ENCODE peak calls at places on chromosomes 12 and 14, in seven cellular contexts. J is retinal pigment epithelial cell; U is CD4-positive, alpha-beta memory T cell; W is adrenal gland; C is astrocyte of the spinal cord; X is bronchial epithelial cell; L is AG10803. Z is an unnamed sample.

GRCh38 chr14:63357841-63358240 is 39.1 kb upstream of the GPHB5 start:
- DNase-seq in J (no peak), U (no peak), W (no peak), C (no peak), X (no peak), L (no peak), Z (no peak)

GRCh38 chr14:75572104-75572503 is 6.3 kb upstream of the FLVCR2 start:
- DNase-seq in J (no peak), U (no peak), W (no peak), C (no peak), X (no peak), L (no peak), Z (no peak)

GRCh38 chr14:100303179-100303578 is 3.1 kb downstream of the SLC25A29 start:
- DNase-seq in J (no peak), U (no peak), W (no peak), C (no peak), X (no peak), L (no peak), Z (no peak)

GRCh38 chr14:23147676-23148075 is 28.6 kb upstream of the CEBPE start:
- DNase-seq in J (peak), U (no peak), W (peak), C (peak), X (peak), L (peak), Z (peak)

GRCh38 chr12:55847603-55848329 is 5.0 kb upstream of the MMP19 start:
- DNase-seq in J (no peak), U (no peak), W (peak), C (peak), X (peak), L (peak), Z (peak)

GRCh38 chr12:130832561-130833209 is 6.4 kb downstream of the STX2 start:
- DNase-seq in J (peak), U (no peak), W (peak), C (peak), X (peak), L (peak), Z (peak)

GRCh38 chr14:61153914-61154545 is 127.1 kb downstream of the TMEM30B start:
- DNase-seq in J (no peak), U (no peak), W (no peak), C (peak), X (no peak), L (no peak), Z (no peak)

GRCh38 chr12:124792961-124793441 is 70.7 kb downstream of the SCARB1 start:
- DNase-seq in J (peak), U (no peak), W (no peak), C (peak), X (no peak), L (peak), Z (peak)

GRCh38 chr12:67433393-67434175 is 164.4 kb downstream of the CAND1 start:
- DNase-seq in J (peak), U (no peak), W (no peak), C (peak), X (peak), L (peak), Z (peak)

GRCh38 chr12:51189790-51190355 is 16.9 kb upstream of the TFCP2 start:
- DNase-seq in J (no peak), U (no peak), W (no peak), C (no peak), X (no peak), L (no peak), Z (no peak)

GRCh38 chr12:88665051-88665450 is 84.8 kb upstream of the KITLG start:
- DNase-seq in J (no peak), U (no peak), W (no peak), C (peak), X (peak), L (peak), Z (peak)

GRCh38 chr12:126425264-126425663 is 1360.0 kb downstream of the AACS start:
- DNase-seq in J (no peak), U (no peak), W (no peak), C (no peak), X (no peak), L (no peak), Z (no peak)

GRCh38 chr14:90060312-90060964 is 1.4 kb upstream of the KCNK13 start:
- DNase-seq in J (no peak), U (peak), W (peak), C (peak), X (peak), L (peak), Z (peak)

GRCh38 chr12:1544991-1545700 is 49.2 kb downstream of the FBXL14 start:
- DNase-seq in J (no peak), U (no peak), W (peak), C (no peak), X (peak), L (peak), Z (peak)

GRCh38 chr14:104091061-104091926 is 5.8 kb downstream of the ASPG start:
- DNase-seq in J (no peak), U (no peak), W (no peak), C (no peak), X (no peak), L (no peak), Z (no peak)

GRCh38 chr14:55274760-55275159 is 3.5 kb downstream of the FBXO34 start:
- DNase-seq in J (no peak), U (no peak), W (no peak), C (peak), X (peak), L (peak), Z (peak)

GRCh38 chr12:58629376-58629775 is 290.9 kb downstream of the LRIG3 start:
- DNase-seq in J (no peak), U (no peak), W (no peak), C (no peak), X (peak), L (no peak), Z (peak)

GRCh38 chr12:22467190-22467589 is 77.2 kb downstream of the C2CD5 start:
- DNase-seq in J (no peak), U (no peak), W (no peak), C (peak), X (no peak), L (peak), Z (peak)

GRCh38 chr14:24113379-24113800 is 1.2 kb upstream of the DCAF11 start:
- DNase-seq in J (no peak), U (no peak), W (no peak), C (no peak), X (no peak), L (no peak), Z (no peak)

GRCh38 chr12:74816398-74817175 is 279.0 kb downstream of the ATXN7L3B start:
- DNase-seq in J (no peak), U (no peak), W (no peak), C (no peak), X (no peak), L (no peak), Z (no peak)

GRCh38 chr12:49428652-49429549 is 61.6 kb downstream of the SPATS2 start:
- DNase-seq in J (no peak), U (no peak), W (no peak), C (peak), X (peak), L (peak), Z (peak)

GRCh38 chr12:16094437-16094836 is 183.0 kb downstream of the SLC15A5 start:
- DNase-seq in J (no peak), U (no peak), W (no peak), C (no peak), X (no peak), L (no peak), Z (no peak)

GRCh38 chr14:67668559-67668958 is 5.9 kb downstream of the VTI1B start:
- DNase-seq in J (no peak), U (no peak), W (no peak), C (no peak), X (no peak), L (no peak), Z (no peak)

GRCh38 chr12:49524660-49525324 is 14.0 kb upstream of the KCNH3 start:
- DNase-seq in J (no peak), U (no peak), W (peak), C (no peak), X (no peak), L (no peak), Z (no peak)

GRCh38 chr12:14950982-14951746 is 10.2 kb downstream of the ARHGDIB start:
- DNase-seq in J (no peak), U (no peak), W (peak), C (no peak), X (peak), L (no peak), Z (no peak)

GRCh38 chr12:15689751-15690191 is 99.4 kb downstream of the EPS8 start:
- DNase-seq in J (no peak), U (no peak), W (no peak), C (no peak), X (peak), L (no peak), Z (no peak)

GRCh38 chr14:101502761-101503392 is 58.4 kb upstream of the DIO3 start:
- DNase-seq in J (no peak), U (no peak), W (peak), C (no peak), X (no peak), L (no peak), Z (no peak)

GRCh38 chr12:124379938-124380754 is 85.3 kb downstream of the RFLNA start:
- DNase-seq in J (no peak), U (no peak), W (peak), C (peak), X (peak), L (peak), Z (peak)

GRCh38 chr14:62694075-62694474 is 351.2 kb downstream of the KCNH5 start:
- DNase-seq in J (peak), U (no peak), W (no peak), C (peak), X (peak), L (peak), Z (peak)

GRCh38 chr14:23284654-23285529 is 1.0 kb downstream of the HOMEZ start:
- DNase-seq in J (no peak), U (peak), W (no peak), C (no peak), X (peak), L (no peak), Z (no peak)

GRCh38 chr12:55996715-55997534 is at the start of gene SUOX:
- DNase-seq in J (peak), U (no peak), W (peak), C (peak), X (peak), L (peak), Z (peak)

GRCh38 chr12:25590021-25590721 is 37.1 kb upstream of the LMNTD1 start:
- DNase-seq in J (no peak), U (no peak), W (no peak), C (no peak), X (no peak), L (no peak), Z (peak)

DNA sequence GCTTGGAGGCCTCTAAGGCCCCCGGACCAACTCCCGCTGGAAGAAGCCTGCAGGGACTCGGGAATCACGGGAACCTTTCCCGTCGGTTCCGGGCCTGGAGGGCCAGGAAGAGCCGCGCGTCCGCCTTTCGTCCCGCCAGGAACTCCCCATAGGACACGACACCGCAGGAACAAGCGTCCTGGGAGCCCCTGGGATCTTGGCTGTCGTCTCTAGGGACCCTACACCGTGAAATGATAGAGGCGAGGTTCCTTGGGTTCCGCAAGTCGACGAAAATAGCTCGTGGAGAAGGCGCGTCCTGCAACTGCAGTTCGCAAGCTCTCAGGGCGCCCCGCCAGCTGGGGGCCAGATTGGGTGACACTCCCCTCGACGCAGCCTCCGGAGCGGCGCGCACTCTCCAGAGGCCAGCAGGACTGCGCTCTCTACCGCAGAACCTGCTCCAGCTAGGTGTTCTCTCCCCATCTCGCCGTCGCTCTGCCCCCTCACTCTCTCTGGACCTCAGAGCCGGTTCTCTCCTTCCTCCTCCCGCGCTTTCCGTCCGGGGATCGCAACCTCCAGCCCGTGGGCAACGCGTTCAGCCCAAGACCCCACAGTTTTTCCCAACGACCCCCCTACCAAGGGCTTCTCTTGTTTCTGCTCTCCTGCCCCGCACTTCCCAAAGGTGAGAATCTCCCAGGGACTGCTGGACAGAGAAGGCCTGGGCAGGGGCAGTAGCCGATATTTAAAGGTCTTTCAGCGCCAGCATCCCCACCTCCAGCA is 776 bp downstream of the BMP4 start:
- DNase-seq in J (no peak), U (no peak), W (peak), C (peak), X (no peak), L (no peak), Z (peak)
- H3K4me3 ChIP-seq in J (peak), U (peak), W (no peak), C (peak), X (peak), L (no peak), Z (peak)

DNA sequence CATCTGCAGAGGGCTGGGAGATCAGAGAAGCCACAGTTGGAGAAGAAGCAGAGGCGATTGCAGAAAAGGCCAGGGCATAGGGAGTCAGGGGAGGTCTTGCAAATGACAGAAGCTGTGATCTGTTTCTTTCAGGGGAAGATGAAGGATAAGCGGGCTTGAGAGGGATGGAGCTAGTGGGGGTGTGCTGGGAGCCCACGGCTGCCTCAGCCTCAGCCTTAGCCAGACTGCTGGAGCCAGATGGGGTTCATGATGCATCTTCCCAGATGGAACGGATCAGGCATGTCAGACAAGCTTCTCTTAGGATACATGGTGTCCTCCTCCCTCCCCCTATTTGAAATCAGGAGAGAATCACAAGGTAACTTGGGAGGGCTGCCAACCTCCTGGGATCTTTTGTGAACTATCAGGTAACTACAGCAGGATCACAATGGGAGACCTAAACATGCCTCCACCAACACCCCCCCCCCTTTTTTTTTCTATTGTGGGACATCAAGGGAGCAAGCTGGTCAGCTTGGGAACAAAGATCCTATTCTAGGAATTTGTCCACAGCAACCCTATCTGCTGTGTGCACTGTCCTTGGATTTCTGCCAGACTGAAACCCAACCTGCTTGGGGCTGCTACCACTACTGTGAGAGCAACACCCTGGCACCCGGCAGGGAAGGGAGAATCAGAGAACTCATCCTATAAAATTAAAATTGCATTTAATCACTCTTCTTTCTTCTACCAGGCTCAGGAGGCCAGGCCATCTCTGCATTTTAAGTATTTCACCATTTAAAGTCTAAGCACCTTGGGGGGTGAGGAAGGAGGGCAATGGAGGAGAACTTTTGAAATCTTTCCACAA is 10.7 kb upstream of the ATP2A2 start:
- DNase-seq in J (no peak), U (no peak), W (peak), C (peak), X (peak), L (peak), Z (peak)
- H3K4me3 ChIP-seq in J (no peak), U (no peak), W (no peak), C (no peak), X (no peak), L (peak), Z (no peak)

GRCh38 chr12:9975614-9976013 is 4.4 kb downstream of the CLEC12A start:
- DNase-seq in J (no peak), U (no peak), W (no peak), C (no peak), X (no peak), L (no peak), Z (no peak)

GRCh38 chr12:9969673-9970072 is 1.5 kb upstream of the CLEC12A start:
- DNase-seq in J (no peak), U (no peak), W (no peak), C (no peak), X (no peak), L (no peak), Z (no peak)

GRCh38 chr12:9971158-9971557 is at the start of gene CLEC12A:
- DNase-seq in J (no peak), U (no peak), W (no peak), C (no peak), X (no peak), L (peak), Z (no peak)

DNA sequence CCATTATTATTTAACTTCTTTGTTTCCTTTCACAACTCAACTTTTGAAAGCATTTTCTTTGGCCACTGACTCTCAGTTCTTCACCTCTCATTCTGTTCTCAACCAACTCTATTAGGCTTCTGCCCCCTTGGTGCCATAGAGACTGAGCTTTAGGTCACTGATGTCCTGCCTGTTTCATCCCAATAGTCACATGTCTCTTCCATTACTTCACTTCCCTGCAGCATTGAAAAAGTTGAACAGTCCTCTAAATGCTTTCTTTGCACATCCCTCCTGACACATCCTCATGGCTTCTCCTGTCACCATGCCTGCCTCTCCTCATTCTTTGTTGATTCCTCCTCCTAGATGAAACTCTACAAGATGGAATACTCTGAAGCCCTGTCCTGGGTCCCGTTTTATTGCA is 2.7 kb downstream of the CLEC12A start:
- DNase-seq in J (no peak), U (no peak), W (no peak), C (no peak), X (no peak), L (no peak), Z (no peak)
- H3K4me3 ChIP-seq in J (no peak), U (no peak), W (no peak), C (no peak), X (no peak), L (no peak), Z (no peak)

GRCh38 chr12:116358850-116359761 is 81.6 kb upstream of the MED13L start:
- DNase-seq in J (peak), U (peak), W (peak), C (peak), X (peak), L (peak), Z (peak)
- H3K4me3 ChIP-seq in J (no peak), U (peak), W (no peak), C (no peak), X (no peak), L (peak), Z (peak)

DNA sequence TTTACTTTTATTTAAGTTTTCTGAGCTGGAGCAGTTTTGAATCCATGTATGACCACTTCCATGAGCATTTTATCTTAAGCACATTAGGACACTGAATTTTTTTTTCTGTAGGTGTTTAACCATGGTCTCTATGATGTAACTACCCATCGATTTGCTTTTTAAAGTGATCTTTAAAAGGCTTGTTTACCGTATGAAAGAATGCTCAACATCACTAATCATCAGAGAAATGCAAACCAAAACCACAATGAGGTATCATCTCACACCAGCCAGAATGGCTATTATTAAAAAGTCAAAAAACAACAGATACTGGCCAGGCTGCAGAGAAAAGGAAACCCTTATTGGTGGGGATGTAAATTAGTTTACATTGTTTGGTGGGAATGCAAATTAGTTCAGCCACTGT is 23.0 kb downstream of the GLRX5 start:
- DNase-seq in J (no peak), U (no peak), W (no peak), C (no peak), X (no peak), L (no peak), Z (no peak)
- H3K4me3 ChIP-seq in J (no peak), U (no peak), W (no peak), C (no peak), X (no peak), L (no peak), Z (no peak)

GRCh38 chr12:132430838-132431826 is 58.8 kb upstream of the FBRSL1 start:
- DNase-seq in J (no peak), U (no peak), W (no peak), C (no peak), X (no peak), L (no peak), Z (no peak)
- H3K4me3 ChIP-seq in J (no peak), U (peak), W (no peak), C (no peak), X (no peak), L (no peak), Z (no peak)

DNA sequence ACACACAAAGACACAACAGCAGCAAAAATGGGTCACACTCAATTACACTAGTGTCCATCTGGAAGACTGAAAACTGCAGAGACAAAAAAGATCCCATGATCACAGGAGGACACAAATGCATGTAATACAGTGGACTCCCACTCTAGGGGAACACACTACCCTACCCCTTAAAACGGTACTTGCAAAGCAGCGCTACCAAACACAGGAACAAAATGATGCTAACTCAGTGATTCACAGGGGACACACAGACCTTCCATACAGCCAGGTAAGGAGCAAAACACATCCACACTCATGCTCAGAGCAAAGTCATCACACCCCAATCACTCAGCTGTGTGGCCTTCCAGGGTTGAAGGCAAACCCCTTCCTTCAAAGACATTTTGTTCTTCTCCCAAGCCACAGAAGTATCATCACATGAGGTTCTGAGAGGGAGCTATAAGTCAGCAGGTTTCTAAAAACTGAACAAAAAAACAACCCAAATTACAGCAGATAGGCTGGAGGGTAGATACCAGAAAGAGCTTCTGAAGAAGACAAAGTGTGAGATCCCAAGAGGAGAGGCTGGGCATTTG is 14.8 kb downstream of the SMUG1 start:
- DNase-seq in J (no peak), U (no peak), W (no peak), C (no peak), X (no peak), L (no peak), Z (no peak)
- H3K4me3 ChIP-seq in J (no peak), U (no peak), W (no peak), C (no peak), X (no peak), L (peak), Z (no peak)